ENCODE peak calls at places on chromosome 13, in seven cellular contexts. One of them, this sample, is unnamed. For H3K9me3 and H3K27me3, the result is how much of the 10 kb centered on the place peaks cover.

GRCh38 chr13:52158629-52159158 is 703 bp downstream of the NEK3 start:
- DNase-seq in WERI-Rb-1: peak
- DNase-seq in CD8-positive, alpha-beta memory T cell: no peak
- DNase-seq in adrenal gland: peak
- DNase-seq in right lobe of liver: peak
- DNase-seq in sigmoid colon: peak
- DNase-seq in effector memory CD4-positive, alpha-beta T cell: no peak
- DNase-seq in this sample: peak

GRCh38 chr13:20566424-20566916 is 487 bp upstream of the IFT88 start:
- DNase-seq in WERI-Rb-1: peak
- DNase-seq in CD8-positive, alpha-beta memory T cell: no peak
- DNase-seq in adrenal gland: no peak
- DNase-seq in right lobe of liver: no peak
- DNase-seq in sigmoid colon: peak
- DNase-seq in effector memory CD4-positive, alpha-beta T cell: peak
- DNase-seq in this sample: no peak

GRCh38 chr13:95099541-95099940 is 201.7 kb downstream of the ABCC4 start:
- DNase-seq in WERI-Rb-1: no peak
- DNase-seq in CD8-positive, alpha-beta memory T cell: no peak
- DNase-seq in adrenal gland: no peak
- DNase-seq in right lobe of liver: no peak
- DNase-seq in sigmoid colon: no peak
- DNase-seq in effector memory CD4-positive, alpha-beta T cell: no peak
- DNase-seq in this sample: no peak

GRCh38 chr13:111893071-111893606 is 173.8 kb upstream of the SOX1 start:
- DNase-seq in WERI-Rb-1: no peak
- DNase-seq in CD8-positive, alpha-beta memory T cell: no peak
- DNase-seq in adrenal gland: no peak
- DNase-seq in right lobe of liver: peak
- DNase-seq in sigmoid colon: no peak
- DNase-seq in effector memory CD4-positive, alpha-beta T cell: no peak
- DNase-seq in this sample: peak

GRCh38 chr13:77430377-77430951 is 103.6 kb upstream of the MYCBP2 start:
- DNase-seq in WERI-Rb-1: no peak
- DNase-seq in CD8-positive, alpha-beta memory T cell: no peak
- DNase-seq in adrenal gland: no peak
- DNase-seq in right lobe of liver: no peak
- DNase-seq in sigmoid colon: no peak
- DNase-seq in effector memory CD4-positive, alpha-beta T cell: no peak
- DNase-seq in this sample: no peak

GRCh38 chr13:98416408-98416807 is 160.5 kb downstream of the STK24 start:
- DNase-seq in WERI-Rb-1: no peak
- DNase-seq in CD8-positive, alpha-beta memory T cell: no peak
- DNase-seq in adrenal gland: no peak
- DNase-seq in right lobe of liver: no peak
- DNase-seq in sigmoid colon: no peak
- DNase-seq in effector memory CD4-positive, alpha-beta T cell: no peak
- DNase-seq in this sample: no peak

GRCh38 chr13:112905990-112906641 is 62.9 kb upstream of the MCF2L start:
- DNase-seq in WERI-Rb-1: peak
- DNase-seq in CD8-positive, alpha-beta memory T cell: no peak
- DNase-seq in adrenal gland: no peak
- DNase-seq in right lobe of liver: no peak
- DNase-seq in sigmoid colon: no peak
- DNase-seq in effector memory CD4-positive, alpha-beta T cell: no peak
- DNase-seq in this sample: peak

GRCh38 chr13:40146586-40147240 is 491.3 kb downstream of the COG6 start:
- DNase-seq in WERI-Rb-1: no peak
- DNase-seq in CD8-positive, alpha-beta memory T cell: no peak
- DNase-seq in adrenal gland: no peak
- DNase-seq in right lobe of liver: no peak
- DNase-seq in sigmoid colon: no peak
- DNase-seq in effector memory CD4-positive, alpha-beta T cell: no peak
- DNase-seq in this sample: no peak

GRCh38 chr13:30088312-30088855 is 219.0 kb downstream of the KATNAL1 start:
- DNase-seq in WERI-Rb-1: peak
- DNase-seq in CD8-positive, alpha-beta memory T cell: no peak
- DNase-seq in adrenal gland: no peak
- DNase-seq in right lobe of liver: no peak
- DNase-seq in sigmoid colon: no peak
- DNase-seq in effector memory CD4-positive, alpha-beta T cell: no peak
- DNase-seq in this sample: no peak

GRCh38 chr13:51269039-51269438 is 46.8 kb downstream of the FAM124A start:
- DNase-seq in WERI-Rb-1: no peak
- DNase-seq in CD8-positive, alpha-beta memory T cell: no peak
- DNase-seq in adrenal gland: no peak
- DNase-seq in right lobe of liver: no peak
- DNase-seq in sigmoid colon: peak
- DNase-seq in effector memory CD4-positive, alpha-beta T cell: no peak
- DNase-seq in this sample: peak

GRCh38 chr13:71751074-71751473 is 115.9 kb downstream of the DACH1 start:
- DNase-seq in WERI-Rb-1: no peak
- DNase-seq in CD8-positive, alpha-beta memory T cell: no peak
- DNase-seq in adrenal gland: no peak
- DNase-seq in right lobe of liver: no peak
- DNase-seq in sigmoid colon: no peak
- DNase-seq in effector memory CD4-positive, alpha-beta T cell: no peak
- DNase-seq in this sample: peak

GRCh38 chr13:39623466-39623865 is 20.5 kb upstream of the LHFPL6 start:
- DNase-seq in WERI-Rb-1: no peak
- DNase-seq in CD8-positive, alpha-beta memory T cell: no peak
- DNase-seq in adrenal gland: no peak
- DNase-seq in right lobe of liver: no peak
- DNase-seq in sigmoid colon: no peak
- DNase-seq in effector memory CD4-positive, alpha-beta T cell: no peak
- DNase-seq in this sample: no peak

GRCh38 chr13:100106005-100106404 is 17.1 kb downstream of the PCCA start:
- DNase-seq in WERI-Rb-1: no peak
- DNase-seq in CD8-positive, alpha-beta memory T cell: no peak
- DNase-seq in adrenal gland: no peak
- DNase-seq in right lobe of liver: no peak
- DNase-seq in sigmoid colon: no peak
- DNase-seq in effector memory CD4-positive, alpha-beta T cell: no peak
- DNase-seq in this sample: no peak

GRCh38 chr13:109135018-109135417 is 505.6 kb downstream of the MYO16 start:
- DNase-seq in WERI-Rb-1: peak
- DNase-seq in CD8-positive, alpha-beta memory T cell: no peak
- DNase-seq in adrenal gland: no peak
- DNase-seq in right lobe of liver: no peak
- DNase-seq in sigmoid colon: no peak
- DNase-seq in effector memory CD4-positive, alpha-beta T cell: no peak
- DNase-seq in this sample: no peak

GRCh38 chr13:54845351-54845965 is 1816.8 kb downstream of the OLFM4 start:
- DNase-seq in WERI-Rb-1: no peak
- DNase-seq in CD8-positive, alpha-beta memory T cell: no peak
- DNase-seq in adrenal gland: no peak
- DNase-seq in right lobe of liver: no peak
- DNase-seq in sigmoid colon: no peak
- DNase-seq in effector memory CD4-positive, alpha-beta T cell: no peak
- DNase-seq in this sample: no peak

GRCh38 chr13:103430368-103430767 is 364.2 kb upstream of the SLC10A2 start:
- DNase-seq in WERI-Rb-1: no peak
- DNase-seq in CD8-positive, alpha-beta memory T cell: no peak
- DNase-seq in adrenal gland: no peak
- DNase-seq in right lobe of liver: no peak
- DNase-seq in sigmoid colon: no peak
- DNase-seq in effector memory CD4-positive, alpha-beta T cell: no peak
- DNase-seq in this sample: no peak

GRCh38 chr13:76980075-76980718 is 11.7 kb upstream of the CLN5 start:
- DNase-seq in WERI-Rb-1: peak
- DNase-seq in CD8-positive, alpha-beta memory T cell: peak
- DNase-seq in adrenal gland: peak
- DNase-seq in right lobe of liver: peak
- DNase-seq in sigmoid colon: peak
- DNase-seq in effector memory CD4-positive, alpha-beta T cell: peak
- DNase-seq in this sample: peak

GRCh38 chr13:97359181-97360057 is 74.5 kb upstream of the RAP2A start:
- DNase-seq in WERI-Rb-1: peak
- DNase-seq in CD8-positive, alpha-beta memory T cell: peak
- DNase-seq in adrenal gland: peak
- DNase-seq in right lobe of liver: no peak
- DNase-seq in sigmoid colon: peak
- DNase-seq in effector memory CD4-positive, alpha-beta T cell: peak
- DNase-seq in this sample: peak

GRCh38 chr13:37869506-37869755 is 141 bp downstream of the TRPC4 start:
- DNase-seq in WERI-Rb-1: no peak
- DNase-seq in CD8-positive, alpha-beta memory T cell: no peak
- DNase-seq in adrenal gland: no peak
- DNase-seq in right lobe of liver: no peak
- DNase-seq in sigmoid colon: no peak
- DNase-seq in effector memory CD4-positive, alpha-beta T cell: no peak
- DNase-seq in this sample: peak

GRCh38 chr13:30141773-30142501 is 165.4 kb downstream of the KATNAL1 start:
- DNase-seq in WERI-Rb-1: no peak
- DNase-seq in CD8-positive, alpha-beta memory T cell: no peak
- DNase-seq in adrenal gland: no peak
- DNase-seq in right lobe of liver: no peak
- DNase-seq in sigmoid colon: no peak
- DNase-seq in effector memory CD4-positive, alpha-beta T cell: no peak
- DNase-seq in this sample: no peak

GRCh38 chr13:65787087-65787486 is 1443.0 kb downstream of the PCDH9 start:
- DNase-seq in WERI-Rb-1: no peak
- DNase-seq in CD8-positive, alpha-beta memory T cell: no peak
- DNase-seq in adrenal gland: no peak
- DNase-seq in right lobe of liver: no peak
- DNase-seq in sigmoid colon: no peak
- DNase-seq in effector memory CD4-positive, alpha-beta T cell: no peak
- DNase-seq in this sample: no peak

GRCh38 chr13:114053026-114053425 is 79.2 kb upstream of the C13orf46 start:
- DNase-seq in WERI-Rb-1: no peak
- DNase-seq in CD8-positive, alpha-beta memory T cell: no peak
- DNase-seq in adrenal gland: no peak
- DNase-seq in right lobe of liver: no peak
- DNase-seq in sigmoid colon: no peak
- DNase-seq in effector memory CD4-positive, alpha-beta T cell: no peak
- DNase-seq in this sample: no peak

GRCh38 chr13:41495044-41495443 is 37.7 kb downstream of the RGCC start:
- DNase-seq in WERI-Rb-1: no peak
- DNase-seq in CD8-positive, alpha-beta memory T cell: no peak
- DNase-seq in adrenal gland: no peak
- DNase-seq in right lobe of liver: no peak
- DNase-seq in sigmoid colon: no peak
- DNase-seq in effector memory CD4-positive, alpha-beta T cell: no peak
- DNase-seq in this sample: peak

GRCh38 chr13:102729560-102730275 is 34.9 kb upstream of the METTL21C start:
- DNase-seq in WERI-Rb-1: no peak
- DNase-seq in CD8-positive, alpha-beta memory T cell: no peak
- DNase-seq in adrenal gland: no peak
- DNase-seq in right lobe of liver: no peak
- DNase-seq in sigmoid colon: no peak
- DNase-seq in effector memory CD4-positive, alpha-beta T cell: no peak
- DNase-seq in this sample: no peak

GRCh38 chr13:98285852-98286594 is 109.0 kb upstream of the RNF113B start:
- DNase-seq in WERI-Rb-1: peak
- DNase-seq in CD8-positive, alpha-beta memory T cell: no peak
- DNase-seq in adrenal gland: no peak
- DNase-seq in right lobe of liver: no peak
- DNase-seq in sigmoid colon: no peak
- DNase-seq in effector memory CD4-positive, alpha-beta T cell: no peak
- DNase-seq in this sample: no peak

GRCh38 chr13:111422352-111422751 is 101.9 kb downstream of the TEX29 start:
- DNase-seq in WERI-Rb-1: no peak
- DNase-seq in CD8-positive, alpha-beta memory T cell: no peak
- DNase-seq in adrenal gland: no peak
- DNase-seq in right lobe of liver: no peak
- DNase-seq in sigmoid colon: no peak
- DNase-seq in effector memory CD4-positive, alpha-beta T cell: no peak
- DNase-seq in this sample: no peak

GRCh38 chr13:25222740-25223139 is 50.7 kb upstream of the AMER2 start:
- DNase-seq in WERI-Rb-1: no peak
- DNase-seq in CD8-positive, alpha-beta memory T cell: no peak
- DNase-seq in adrenal gland: no peak
- DNase-seq in right lobe of liver: no peak
- DNase-seq in sigmoid colon: no peak
- DNase-seq in effector memory CD4-positive, alpha-beta T cell: no peak
- DNase-seq in this sample: no peak

GRCh38 chr13:25225970-25226369 is 53.9 kb upstream of the AMER2 start:
- DNase-seq in WERI-Rb-1: no peak
- DNase-seq in CD8-positive, alpha-beta memory T cell: no peak
- DNase-seq in adrenal gland: no peak
- DNase-seq in right lobe of liver: no peak
- DNase-seq in sigmoid colon: no peak
- DNase-seq in effector memory CD4-positive, alpha-beta T cell: no peak
- DNase-seq in this sample: no peak

GRCh38 chr13:25227690-25228089 is 55.6 kb upstream of the AMER2 start:
- DNase-seq in WERI-Rb-1: no peak
- DNase-seq in CD8-positive, alpha-beta memory T cell: no peak
- DNase-seq in adrenal gland: no peak
- DNase-seq in right lobe of liver: no peak
- DNase-seq in sigmoid colon: no peak
- DNase-seq in effector memory CD4-positive, alpha-beta T cell: no peak
- DNase-seq in this sample: no peak

DNA sequence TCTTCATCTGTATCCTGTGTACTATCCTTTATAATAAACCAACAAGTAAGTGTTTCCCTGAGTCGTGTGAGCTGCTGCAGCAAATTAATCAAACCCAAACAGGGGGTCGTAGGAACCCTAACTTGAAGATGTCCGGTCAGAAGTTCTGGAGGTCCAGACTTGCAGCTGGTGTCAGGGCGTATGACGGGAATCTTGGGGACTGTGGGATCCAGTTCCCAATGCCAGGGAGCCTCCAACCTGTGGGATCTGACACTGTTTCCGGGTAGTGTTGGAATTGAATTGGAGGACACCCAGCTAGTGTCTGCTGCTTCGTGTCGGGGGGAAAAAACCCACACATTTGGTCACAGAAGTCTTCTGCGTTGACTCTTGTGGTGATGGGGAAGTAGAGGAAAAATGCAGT is 52.1 kb upstream of the AMER2 start:
- DNase-seq in WERI-Rb-1: no peak
- DNase-seq in CD8-positive, alpha-beta memory T cell: no peak
- DNase-seq in adrenal gland: no peak
- DNase-seq in right lobe of liver: no peak
- DNase-seq in sigmoid colon: no peak
- DNase-seq in effector memory CD4-positive, alpha-beta T cell: no peak
- DNase-seq in this sample: no peak
- H3K4me3 ChIP-seq in WERI-Rb-1: no peak
- H3K4me3 ChIP-seq in CD8-positive, alpha-beta memory T cell: no peak
- H3K4me3 ChIP-seq in adrenal gland: no peak
- H3K4me3 ChIP-seq in right lobe of liver: no peak
- H3K4me3 ChIP-seq in sigmoid colon: no peak
- H3K4me3 ChIP-seq in effector memory CD4-positive, alpha-beta T cell: no peak
- H3K4me3 ChIP-seq in this sample: no peak

GRCh38 chr13:32713397-32713796 is 127.1 kb downstream of the PDS5B start:
- DNase-seq in WERI-Rb-1: no peak
- DNase-seq in CD8-positive, alpha-beta memory T cell: no peak
- DNase-seq in adrenal gland: no peak
- DNase-seq in right lobe of liver: no peak
- DNase-seq in sigmoid colon: no peak
- DNase-seq in effector memory CD4-positive, alpha-beta T cell: no peak
- DNase-seq in this sample: no peak
- H3K9me3 ChIP-seq in WERI-Rb-1: under half
- H3K9me3 ChIP-seq in CD8-positive, alpha-beta memory T cell: under half
- H3K9me3 ChIP-seq in adrenal gland: under half
- H3K9me3 ChIP-seq in right lobe of liver: under half
- H3K9me3 ChIP-seq in sigmoid colon: under half
- H3K9me3 ChIP-seq in effector memory CD4-positive, alpha-beta T cell: under half
- H3K9me3 ChIP-seq in this sample: under half

GRCh38 chr13:21677075-21677628 is 6.3 kb downstream of the FGF9 start:
- DNase-seq in WERI-Rb-1: no peak
- DNase-seq in CD8-positive, alpha-beta memory T cell: no peak
- DNase-seq in adrenal gland: no peak
- DNase-seq in right lobe of liver: no peak
- DNase-seq in sigmoid colon: no peak
- DNase-seq in effector memory CD4-positive, alpha-beta T cell: no peak
- DNase-seq in this sample: no peak
- H3K27me3 ChIP-seq in WERI-Rb-1: half or more
- H3K27me3 ChIP-seq in CD8-positive, alpha-beta memory T cell: under half
- H3K27me3 ChIP-seq in adrenal gland: under half
- H3K27me3 ChIP-seq in right lobe of liver: under half
- H3K27me3 ChIP-seq in sigmoid colon: half or more
- H3K27me3 ChIP-seq in effector memory CD4-positive, alpha-beta T cell: under half
- H3K27me3 ChIP-seq in this sample: under half

GRCh38 chr13:24252136-24252535 is 57.2 kb upstream of the C1QTNF9 start:
- DNase-seq in WERI-Rb-1: no peak
- DNase-seq in CD8-positive, alpha-beta memory T cell: no peak
- DNase-seq in adrenal gland: no peak
- DNase-seq in right lobe of liver: no peak
- DNase-seq in sigmoid colon: no peak
- DNase-seq in effector memory CD4-positive, alpha-beta T cell: no peak
- DNase-seq in this sample: no peak
- H3K4me3 ChIP-seq in WERI-Rb-1: no peak
- H3K4me3 ChIP-seq in CD8-positive, alpha-beta memory T cell: peak
- H3K4me3 ChIP-seq in adrenal gland: no peak
- H3K4me3 ChIP-seq in right lobe of liver: no peak
- H3K4me3 ChIP-seq in sigmoid colon: no peak
- H3K4me3 ChIP-seq in effector memory CD4-positive, alpha-beta T cell: peak
- H3K4me3 ChIP-seq in this sample: no peak

This sample was measured in HAP-1.